ENCODE peak calls at places on chromosomes 1 and 21, in six cellular contexts. A is CD8-positive, alpha-beta memory T cell; P is MM.1S; O is transverse colon; I is pancreas; N is tibial nerve. G is an unnamed sample. For H3K4me1 and H3K9me3, the result is how much of the 10 kb centered on the place peaks cover.

GRCh38 chr1:201561195-201561564 is 22.3 kb downstream of the NAV1 start:
- DNase-seq in A (no peak), P (no peak), O (no peak), I (no peak), N (no peak), G (no peak)

GRCh38 chr1:76657618-76658017 is 209.7 kb upstream of the ST6GALNAC5 start:
- DNase-seq in A (no peak), P (no peak), O (no peak), I (no peak), N (no peak), G (no peak)

GRCh38 chr1:41379741-41380130 is 18.5 kb downstream of the FOXO6 start:
- DNase-seq in A (no peak), P (no peak), O (no peak), I (no peak), N (no peak), G (no peak)

GRCh38 chr21:37642493-37642892 is 273.8 kb downstream of the KCNJ6 start:
- DNase-seq in A (peak), P (peak), O (no peak), I (no peak), N (no peak), G (no peak)

GRCh38 chr1:248813546-248813945 is 12.2 kb downstream of the SH3BP5L start:
- DNase-seq in A (no peak), P (no peak), O (no peak), I (no peak), N (no peak), G (no peak)

GRCh38 chr21:38311765-38312164 is 55.0 kb downstream of the KCNJ15 start:
- DNase-seq in A (no peak), P (no peak), O (no peak), I (no peak), N (no peak), G (no peak)

GRCh38 chr1:42784946-42785693 is at the start of gene TMEM269:
- DNase-seq in A (peak), P (no peak), O (peak), I (no peak), N (no peak), G (peak)

GRCh38 chr1:156823210-156823790 is 6.7 kb upstream of the SH2D2A start:
- DNase-seq in A (no peak), P (no peak), O (no peak), I (no peak), N (no peak), G (no peak)

GRCh38 chr1:43913051-43913501 is 20.5 kb upstream of the ARTN start:
- DNase-seq in A (no peak), P (no peak), O (peak), I (no peak), N (no peak), G (no peak)

GRCh38 chr1:71045463-71046028 is 2.1 kb downstream of the PTGER3 start:
- DNase-seq in A (no peak), P (no peak), O (no peak), I (no peak), N (no peak), G (no peak)

GRCh38 chr1:234893725-234894630 is 234.7 kb downstream of the TOMM20 start:
- DNase-seq in A (no peak), P (no peak), O (no peak), I (peak), N (no peak), G (no peak)

GRCh38 chr1:146021046-146021445 is 489 bp downstream of the HJV start:
- DNase-seq in A (no peak), P (no peak), O (no peak), I (no peak), N (no peak), G (no peak)

GRCh38 chr1:231634302-231635013 is 7.9 kb downstream of the DISC1 start:
- DNase-seq in A (no peak), P (no peak), O (no peak), I (no peak), N (no peak), G (no peak)

GRCh38 chr1:172885976-172886375 is 164.8 kb downstream of the TNFSF18 start:
- DNase-seq in A (no peak), P (no peak), O (no peak), I (no peak), N (no peak), G (no peak)

GRCh38 chr21:42513985-42514882 is 582 bp downstream of the SLC37A1 start:
- DNase-seq in A (peak), P (no peak), O (peak), I (peak), N (no peak), G (peak)

GRCh38 chr1:16905112-16905855 is 9.5 kb downstream of the RNU1-2 start:
- DNase-seq in A (no peak), P (peak), O (peak), I (no peak), N (no peak), G (peak)

GRCh38 chr1:182120411-182121258 is 59.1 kb upstream of the ZNF648 start:
- DNase-seq in A (no peak), P (no peak), O (peak), I (peak), N (peak), G (no peak)

GRCh38 chr1:174872615-174873058 is 127.1 kb upstream of the CACYBP start:
- DNase-seq in A (no peak), P (no peak), O (no peak), I (no peak), N (no peak), G (no peak)

GRCh38 chr1:47906466-47907191 is 90.6 kb downstream of the TRABD2B start:
- DNase-seq in A (no peak), P (no peak), O (no peak), I (no peak), N (no peak), G (no peak)

GRCh38 chr1:15950763-15951295 is 25.1 kb downstream of the ZBTB17 start:
- DNase-seq in A (peak), P (no peak), O (no peak), I (no peak), N (no peak), G (peak)

GRCh38 chr1:29805896-29806160 is 569.5 kb downstream of the PTPRU start:
- DNase-seq in A (no peak), P (no peak), O (no peak), I (no peak), N (no peak), G (no peak)

GRCh38 chr1:28973850-28974841 is 59.8 kb downstream of the EPB41 start:
- DNase-seq in A (no peak), P (no peak), O (no peak), I (no peak), N (no peak), G (no peak)

GRCh38 chr1:234256359-234256758 is 116.9 kb upstream of the COA6 start:
- DNase-seq in A (no peak), P (peak), O (no peak), I (no peak), N (no peak), G (no peak)

GRCh38 chr1:245516178-245516829 is 361.5 kb downstream of the KIF26B start:
- DNase-seq in A (no peak), P (no peak), O (no peak), I (no peak), N (no peak), G (no peak)

GRCh38 chr1:59396387-59396786 is 99.5 kb downstream of the FGGY start:
- DNase-seq in A (no peak), P (no peak), O (no peak), I (no peak), N (no peak), G (no peak)

GRCh38 chr21:37871121-37871862 is 45.0 kb downstream of the KCNJ6 start:
- DNase-seq in A (no peak), P (no peak), O (no peak), I (no peak), N (no peak), G (no peak)

GRCh38 chr1:37954316-37954971 is 7.6 kb upstream of the INPP5B start:
- DNase-seq in A (no peak), P (no peak), O (no peak), I (no peak), N (no peak), G (no peak)

GRCh38 chr1:15994590-15995351 is 9.3 kb upstream of the SRARP start:
- DNase-seq in A (peak), P (no peak), O (peak), I (peak), N (no peak), G (no peak)

GRCh38 chr21:37367758-37368535 is 1.4 kb downstream of the DYRK1A start:
- DNase-seq in A (peak), P (peak), O (peak), I (peak), N (no peak), G (no peak)

GRCh38 chr1:53294557-53294956 is 33.3 kb downstream of the LRP8 start:
- DNase-seq in A (no peak), P (peak), O (no peak), I (no peak), N (no peak), G (no peak)

GRCh38 chr1:30310966-30311742 is 412.2 kb downstream of the MATN1 start:
- DNase-seq in A (no peak), P (no peak), O (no peak), I (no peak), N (no peak), G (no peak)

GRCh38 chr21:41817228-41817627 is 50.4 kb upstream of the RIPK4 start:
- DNase-seq in A (no peak), P (peak), O (peak), I (peak), N (no peak), G (no peak)

GRCh38 chr21:24076179-24076578 is 1531.1 kb downstream of the MRPL39 start:
- DNase-seq in A (no peak), P (no peak), O (no peak), I (no peak), N (no peak), G (no peak)

GRCh38 chr1:196136396-196136795 is 471.8 kb downstream of the KCNT2 start:
- DNase-seq in A (no peak), P (no peak), O (no peak), I (no peak), N (no peak), G (no peak)

GRCh38 chr1:235006132-235006721 is 122.4 kb downstream of the TOMM20 start:
- DNase-seq in A (no peak), P (peak), O (no peak), I (no peak), N (no peak), G (no peak)

GRCh38 chr1:202615501-202616354 is 94.5 kb downstream of the SYT2 start:
- DNase-seq in A (no peak), P (peak), O (peak), I (peak), N (no peak), G (no peak)

GRCh38 chr1:202018476-202019234 is 8.3 kb downstream of the ELF3 start:
- DNase-seq in A (no peak), P (no peak), O (peak), I (peak), N (no peak), G (no peak)

GRCh38 chr1:115077286-115077983 is 11.9 kb downstream of the TSPAN2 start:
- DNase-seq in A (no peak), P (no peak), O (no peak), I (no peak), N (no peak), G (no peak)
- H3K4me1 ChIP-seq in A (under half), P (under half), O (under half), I (under half), N (under half), G (under half)

GRCh38 chr1:109269212-109269980 is 13.5 kb downstream of the PSRC1 start:
- DNase-seq in A (no peak), P (no peak), O (no peak), I (no peak), N (no peak), G (no peak)
- H3K4me3 ChIP-seq in A (no peak), P (no peak), O (no peak), I (no peak), N (no peak), G (no peak)

GRCh38 chr1:110964400-110964903 is 730 bp upstream of the LRIF1 start:
- DNase-seq in A (no peak), P (no peak), O (no peak), I (no peak), N (no peak), G (no peak)

GRCh38 chr1:110963666-110964399 is at the start of gene LRIF1:
- DNase-seq in A (peak), P (peak), O (peak), I (peak), N (peak), G (peak)

GRCh38 chr1:110960777-110961420 is 2.8 kb downstream of the LRIF1 start:
- DNase-seq in A (no peak), P (no peak), O (no peak), I (no peak), N (no peak), G (no peak)

GRCh38 chr1:110962892-110963665 is 643 bp downstream of the LRIF1 start:
- DNase-seq in A (peak), P (peak), O (peak), I (peak), N (no peak), G (peak)

GRCh38 chr1:110961902-110962301 is 1.8 kb downstream of the LRIF1 start:
- DNase-seq in A (no peak), P (no peak), O (no peak), I (no peak), N (no peak), G (no peak)
- H3K9me3 ChIP-seq in A (under half), P (under half), O (under half), I (under half), N (under half), G (under half)

GRCh38 chr1:18944810-18945209 is 11.7 kb downstream of the IFFO2 start:
- DNase-seq in A (no peak), P (no peak), O (no peak), I (no peak), N (no peak), G (no peak)
- H3K4me1 ChIP-seq in A (half or more), P (under half), O (half or more), I (under half), N (under half), G (half or more)

GRCh38 chr1:13702425-13703127 is 2.6 kb downstream of the PRDM2 start:
- DNase-seq in A (peak), P (no peak), O (peak), I (no peak), N (no peak), G (peak)

GRCh38 chr1:13699936-13700520 is at the start of gene PRDM2:
- DNase-seq in A (peak), P (peak), O (peak), I (peak), N (peak), G (peak)

GRCh38 chr1:13700521-13701273 is 709 bp downstream of the PRDM2 start:
- DNase-seq in A (peak), P (peak), O (peak), I (peak), N (no peak), G (peak)

GRCh38 chr1:13699510-13699909 is 478 bp upstream of the PRDM2 start:
- DNase-seq in A (no peak), P (no peak), O (peak), I (no peak), N (no peak), G (no peak)

DNA sequence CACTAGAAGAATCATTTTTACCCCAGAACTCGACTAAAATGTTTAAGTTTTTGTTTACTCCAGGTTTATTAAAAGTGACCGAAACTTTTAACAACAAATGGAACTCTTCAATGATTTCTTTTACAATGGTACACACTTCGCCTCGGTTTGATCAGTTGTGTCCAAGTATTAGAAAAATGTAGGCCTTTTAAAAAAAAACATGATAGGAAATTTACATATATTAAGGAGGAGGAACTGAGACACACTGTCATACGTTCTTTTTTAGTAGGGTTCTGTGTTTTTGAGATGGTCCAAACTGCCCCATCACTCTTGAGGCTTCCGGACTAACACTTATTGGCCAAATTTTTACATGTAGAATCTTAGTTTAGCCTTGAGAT is 1.3 kb downstream of the PRDM2 start:
- DNase-seq in A (no peak), P (no peak), O (no peak), I (no peak), N (no peak), G (no peak)
- H3K4me3 ChIP-seq in A (peak), P (no peak), O (peak), I (no peak), N (peak), G (peak)

GRCh38 chr1:4062041-4062440 is 162.0 kb upstream of the C1orf174 start:
- DNase-seq in A (no peak), P (no peak), O (no peak), I (no peak), N (no peak), G (no peak)

GRCh38 chr1:4062992-4063391 is 162.9 kb upstream of the C1orf174 start:
- DNase-seq in A (no peak), P (no peak), O (no peak), I (no peak), N (no peak), G (no peak)

GRCh38 chr1:4060850-4061249 is 160.8 kb upstream of the C1orf174 start:
- DNase-seq in A (no peak), P (no peak), O (no peak), I (no peak), N (no peak), G (no peak)

GRCh38 chr1:4062560-4062959 is 162.5 kb upstream of the C1orf174 start:
- DNase-seq in A (no peak), P (no peak), O (no peak), I (no peak), N (no peak), G (no peak)

GRCh38 chr1:4061521-4062031 is 161.5 kb upstream of the C1orf174 start:
- DNase-seq in A (no peak), P (no peak), O (no peak), I (no peak), N (no peak), G (no peak)
- H3K9me3 ChIP-seq in A (under half), P (under half), O (under half), I (under half), N (under half), G (under half)

G was measured in effector memory CD4-positive, alpha-beta T cell.